ENCODE peak calls at places on chromosomes 3 and 15, in six cellular contexts. One of them, this sample, is unnamed.

GRCh38 chr3:53763353-53763752 is 82.9 kb downstream of the CHDH start:
- DNase-seq in right lobe of liver: no peak
- DNase-seq in stimulated activated CD4-positive, alpha-beta T cell treated with anti-CD3 and anti-CD28 coated beads, Interleukin-12 subunit alpha, Interleukin-12 subunit beta, amount 100 ng/mL, for 4 hours: no peak
- DNase-seq in NCI-H1092 treated with DMSO at 0.1 percent for 48 hours: no peak
- DNase-seq in Right ventricle myocardium superior: no peak
- DNase-seq in activated T-helper 1 cell treated with anti-CD3 and anti-CD28 coated beads, Interleukin-12 subunit alpha, Interleukin-12 subunit beta, Interleukin-2, Interleukin-4 antibody, amounts not matched to agents 30 ng/mL and 10 ng/mL and 1 ng/mL, durations not matched to agents 14 hours and 24 hours and 36 hours: no peak
- DNase-seq in this sample: no peak

GRCh38 chr3:97232635-97233034 is 418.2 kb downstream of the EPHA6 start:
- DNase-seq in right lobe of liver: no peak
- DNase-seq in stimulated activated CD4-positive, alpha-beta T cell treated with anti-CD3 and anti-CD28 coated beads, Interleukin-12 subunit alpha, Interleukin-12 subunit beta, amount 100 ng/mL, for 4 hours: no peak
- DNase-seq in NCI-H1092 treated with DMSO at 0.1 percent for 48 hours: peak
- DNase-seq in Right ventricle myocardium superior: no peak
- DNase-seq in activated T-helper 1 cell treated with anti-CD3 and anti-CD28 coated beads, Interleukin-12 subunit alpha, Interleukin-12 subunit beta, Interleukin-2, Interleukin-4 antibody, amounts not matched to agents 30 ng/mL and 10 ng/mL and 1 ng/mL, durations not matched to agents 14 hours and 24 hours and 36 hours: no peak
- DNase-seq in this sample: no peak

GRCh38 chr3:194989251-194989650 is 281.7 kb downstream of the XXYLT1 start:
- DNase-seq in activated T-helper 1 cell treated with anti-CD3 and anti-CD28 coated beads, Interleukin-12 subunit alpha, Interleukin-12 subunit beta, Interleukin-2, Interleukin-4 antibody, amounts not matched to agents 30 ng/mL and 10 ng/mL and 1 ng/mL, durations not matched to agents 14 hours and 24 hours and 36 hours: no peak
- DNase-seq in NCI-H1092 treated with DMSO at 0.1 percent for 48 hours: no peak
- DNase-seq in stimulated activated CD4-positive, alpha-beta T cell treated with anti-CD3 and anti-CD28 coated beads, Interleukin-12 subunit alpha, Interleukin-12 subunit beta, amount 100 ng/mL, for 4 hours: no peak
- DNase-seq in right lobe of liver: no peak
- DNase-seq in Right ventricle myocardium superior: no peak
- DNase-seq in this sample: no peak

GRCh38 chr3:108283006-108283405 is 13.3 kb upstream of the HHLA2 start:
- DNase-seq in right lobe of liver: no peak
- DNase-seq in stimulated activated CD4-positive, alpha-beta T cell treated with anti-CD3 and anti-CD28 coated beads, Interleukin-12 subunit alpha, Interleukin-12 subunit beta, amount 100 ng/mL, for 4 hours: no peak
- DNase-seq in activated T-helper 1 cell treated with anti-CD3 and anti-CD28 coated beads, Interleukin-12 subunit alpha, Interleukin-12 subunit beta, Interleukin-2, Interleukin-4 antibody, amounts not matched to agents 30 ng/mL and 10 ng/mL and 1 ng/mL, durations not matched to agents 14 hours and 24 hours and 36 hours: no peak
- DNase-seq in NCI-H1092 treated with DMSO at 0.1 percent for 48 hours: no peak
- DNase-seq in Right ventricle myocardium superior: no peak
- DNase-seq in this sample: no peak

GRCh38 chr3:162996368-162996767 is 1499.8 kb downstream of the OTOL1 start:
- DNase-seq in stimulated activated CD4-positive, alpha-beta T cell treated with anti-CD3 and anti-CD28 coated beads, Interleukin-12 subunit alpha, Interleukin-12 subunit beta, amount 100 ng/mL, for 4 hours: no peak
- DNase-seq in activated T-helper 1 cell treated with anti-CD3 and anti-CD28 coated beads, Interleukin-12 subunit alpha, Interleukin-12 subunit beta, Interleukin-2, Interleukin-4 antibody, amounts not matched to agents 30 ng/mL and 10 ng/mL and 1 ng/mL, durations not matched to agents 14 hours and 24 hours and 36 hours: no peak
- DNase-seq in right lobe of liver: no peak
- DNase-seq in Right ventricle myocardium superior: no peak
- DNase-seq in NCI-H1092 treated with DMSO at 0.1 percent for 48 hours: no peak
- DNase-seq in this sample: no peak

GRCh38 chr15:77538011-77538410 is 94.7 kb downstream of the LINGO1 start:
- DNase-seq in Right ventricle myocardium superior: no peak
- DNase-seq in stimulated activated CD4-positive, alpha-beta T cell treated with anti-CD3 and anti-CD28 coated beads, Interleukin-12 subunit alpha, Interleukin-12 subunit beta, amount 100 ng/mL, for 4 hours: no peak
- DNase-seq in right lobe of liver: no peak
- DNase-seq in activated T-helper 1 cell treated with anti-CD3 and anti-CD28 coated beads, Interleukin-12 subunit alpha, Interleukin-12 subunit beta, Interleukin-2, Interleukin-4 antibody, amounts not matched to agents 30 ng/mL and 10 ng/mL and 1 ng/mL, durations not matched to agents 14 hours and 24 hours and 36 hours: no peak
- DNase-seq in NCI-H1092 treated with DMSO at 0.1 percent for 48 hours: no peak
- DNase-seq in this sample: no peak

GRCh38 chr3:69439683-69440270 is 53.9 kb upstream of the FRMD4B start:
- DNase-seq in right lobe of liver: no peak
- DNase-seq in stimulated activated CD4-positive, alpha-beta T cell treated with anti-CD3 and anti-CD28 coated beads, Interleukin-12 subunit alpha, Interleukin-12 subunit beta, amount 100 ng/mL, for 4 hours: no peak
- DNase-seq in activated T-helper 1 cell treated with anti-CD3 and anti-CD28 coated beads, Interleukin-12 subunit alpha, Interleukin-12 subunit beta, Interleukin-2, Interleukin-4 antibody, amounts not matched to agents 30 ng/mL and 10 ng/mL and 1 ng/mL, durations not matched to agents 14 hours and 24 hours and 36 hours: no peak
- DNase-seq in NCI-H1092 treated with DMSO at 0.1 percent for 48 hours: no peak
- DNase-seq in Right ventricle myocardium superior: no peak
- DNase-seq in this sample: no peak

GRCh38 chr3:140424211-140424610 is 253.7 kb upstream of the TRIM42 start:
- DNase-seq in Right ventricle myocardium superior: no peak
- DNase-seq in right lobe of liver: no peak
- DNase-seq in stimulated activated CD4-positive, alpha-beta T cell treated with anti-CD3 and anti-CD28 coated beads, Interleukin-12 subunit alpha, Interleukin-12 subunit beta, amount 100 ng/mL, for 4 hours: no peak
- DNase-seq in activated T-helper 1 cell treated with anti-CD3 and anti-CD28 coated beads, Interleukin-12 subunit alpha, Interleukin-12 subunit beta, Interleukin-2, Interleukin-4 antibody, amounts not matched to agents 30 ng/mL and 10 ng/mL and 1 ng/mL, durations not matched to agents 14 hours and 24 hours and 36 hours: no peak
- DNase-seq in NCI-H1092 treated with DMSO at 0.1 percent for 48 hours: no peak
- DNase-seq in this sample: no peak

GRCh38 chr15:91488452-91488851 is 365.1 kb upstream of the SLCO3A1 start:
- DNase-seq in NCI-H1092 treated with DMSO at 0.1 percent for 48 hours: no peak
- DNase-seq in activated T-helper 1 cell treated with anti-CD3 and anti-CD28 coated beads, Interleukin-12 subunit alpha, Interleukin-12 subunit beta, Interleukin-2, Interleukin-4 antibody, amounts not matched to agents 30 ng/mL and 10 ng/mL and 1 ng/mL, durations not matched to agents 14 hours and 24 hours and 36 hours: no peak
- DNase-seq in stimulated activated CD4-positive, alpha-beta T cell treated with anti-CD3 and anti-CD28 coated beads, Interleukin-12 subunit alpha, Interleukin-12 subunit beta, amount 100 ng/mL, for 4 hours: no peak
- DNase-seq in Right ventricle myocardium superior: no peak
- DNase-seq in right lobe of liver: no peak
- DNase-seq in this sample: no peak

GRCh38 chr3:112776836-112777235 is 69.8 kb downstream of the CD200R1L start:
- DNase-seq in activated T-helper 1 cell treated with anti-CD3 and anti-CD28 coated beads, Interleukin-12 subunit alpha, Interleukin-12 subunit beta, Interleukin-2, Interleukin-4 antibody, amounts not matched to agents 30 ng/mL and 10 ng/mL and 1 ng/mL, durations not matched to agents 14 hours and 24 hours and 36 hours: no peak
- DNase-seq in Right ventricle myocardium superior: no peak
- DNase-seq in right lobe of liver: no peak
- DNase-seq in NCI-H1092 treated with DMSO at 0.1 percent for 48 hours: no peak
- DNase-seq in stimulated activated CD4-positive, alpha-beta T cell treated with anti-CD3 and anti-CD28 coated beads, Interleukin-12 subunit alpha, Interleukin-12 subunit beta, amount 100 ng/mL, for 4 hours: no peak
- DNase-seq in this sample: no peak

This sample was measured in activated CD4-positive, alpha-beta T cell treated with anti-CD3 and anti-CD28 coated beads, Interleukin-2, amount 10 ng/mL, durations not matched to agents 7 days and 5 days.